ENCODE peak calls at places on chromosomes 2 and 18, in four cellular contexts. V, D, X and G are unnamed samples.
A peak's percentile ranks its signal among the peaks of the same experiment; 100 is the strongest.

GRCh38 chr18:323253-323622 is 55.4 kb upstream of the THOC1 start:
- DNase-seq in V (no peak), D (no peak), X (no peak), G (no peak)

GRCh38 chr2:113240150-113240914 is 38.4 kb downstream of the PAX8 start:
- DNase-seq in V (peak; percentile 88), D (peak; percentile 73), X (peak; percentile 67), G (peak; percentile 98)

GRCh38 chr2:65430515-65431416 is 1.6 kb downstream of the SPRED2 start:
- DNase-seq in V (peak; percentile 92), D (peak; percentile 52), X (peak; percentile 62), G (peak; percentile 76)

GRCh38 chr2:63692002-63692606 is 103.3 kb downstream of the MDH1 start:
- DNase-seq in V (no peak), D (peak; percentile 22), X (no peak), G (no peak)

GRCh38 chr2:9806298-9806610 is 37.0 kb upstream of the TAF1B start:
- DNase-seq in V (no peak), D (no peak), X (no peak), G (no peak)

GRCh38 chr18:3595282-3596273 is 145.6 kb downstream of the TGIF1 start:
- DNase-seq in V (no peak), D (peak; percentile 74), X (no peak), G (peak; percentile 76)

GRCh38 chr2:233375490-233376314 is 21.4 kb downstream of the DGKD start:
- DNase-seq in V (no peak), D (no peak), X (no peak), G (no peak)

GRCh38 chr2:54176577-54176976 is 61.2 kb downstream of the ACYP2 start:
- DNase-seq in V (no peak), D (peak; percentile 44), X (peak; percentile 50), G (peak; percentile 26)

GRCh38 chr2:44103643-44104038 is 65.0 kb upstream of the PPM1B start:
- DNase-seq in V (no peak), D (peak; percentile 20), X (no peak), G (no peak)

GRCh38 chr18:37698508-37699035 is 133.0 kb upstream of the CELF4 start:
- DNase-seq in V (no peak), D (no peak), X (no peak), G (no peak)

GRCh38 chr2:30979822-30980245 is 158.4 kb downstream of the GALNT14 start:
- DNase-seq in V (no peak), D (peak; percentile 45), X (no peak), G (peak; percentile 69)

GRCh38 chr18:2981212-2981728 is 31.7 kb downstream of the LPIN2 start:
- DNase-seq in V (no peak), D (no peak), X (no peak), G (no peak)

GRCh38 chr2:236653863-236654262 is 84.2 kb downstream of the ACKR3 start:
- DNase-seq in V (no peak), D (no peak), X (no peak), G (no peak)

GRCh38 chr2:3522851-3523481 is 3.6 kb upstream of the ADI1 start:
- DNase-seq in V (no peak), D (peak; percentile 74), X (no peak), G (peak; percentile 74)

GRCh38 chr2:241014224-241014623 is 15.8 kb downstream of the SNED1 start:
- DNase-seq in V (no peak), D (no peak), X (no peak), G (no peak)

GRCh38 chr2:223264541-223265171 is 212.7 kb downstream of the KCNE4 start:
- DNase-seq in V (no peak), D (no peak), X (no peak), G (no peak)

GRCh38 chr18:70431203-70431624 is 142.4 kb downstream of the SOCS6 start:
- DNase-seq in V (no peak), D (no peak), X (no peak), G (no peak)

GRCh38 chr2:159476329-159476728 is 140.0 kb downstream of the BAZ2B start:
- DNase-seq in V (no peak), D (no peak), X (no peak), G (no peak)

GRCh38 chr2:168490015-168490874 is 34.2 kb downstream of the CERS6 start:
- DNase-seq in V (no peak), D (no peak), X (no peak), G (no peak)

GRCh38 chr2:154203902-154204301 is 332.2 kb downstream of the GALNT13 start:
- DNase-seq in V (no peak), D (no peak), X (no peak), G (no peak)

GRCh38 chr2:41870948-41871522 is 176.8 kb upstream of the PKDCC start:
- DNase-seq in V (no peak), D (no peak), X (no peak), G (no peak)

GRCh38 chr2:216665240-216665639 is 30.1 kb downstream of the IGFBP5 start:
- DNase-seq in V (no peak), D (peak; percentile 74), X (peak; percentile 86), G (no peak)

GRCh38 chr2:128485761-128486639 is 167.3 kb upstream of the HS6ST1 start:
- DNase-seq in V (no peak), D (no peak), X (no peak), G (peak; percentile 20)

GRCh38 chr18:73617981-73618380 is 529.7 kb downstream of the FBXO15 start:
- DNase-seq in V (no peak), D (no peak), X (no peak), G (no peak)

GRCh38 chr2:101832114-101832513 is 134.6 kb downstream of the MAP4K4 start:
- DNase-seq in V (no peak), D (no peak), X (no peak), G (no peak)
- H3K36me3 ChIP-seq in V (peaks cover 94% of the 10 kb centered on the region), D (no peaks in the 10 kb centered on the region), X (no peaks in the 10 kb centered on the region), G (peaks cover 8% of the 10 kb centered on the region)

DNA sequence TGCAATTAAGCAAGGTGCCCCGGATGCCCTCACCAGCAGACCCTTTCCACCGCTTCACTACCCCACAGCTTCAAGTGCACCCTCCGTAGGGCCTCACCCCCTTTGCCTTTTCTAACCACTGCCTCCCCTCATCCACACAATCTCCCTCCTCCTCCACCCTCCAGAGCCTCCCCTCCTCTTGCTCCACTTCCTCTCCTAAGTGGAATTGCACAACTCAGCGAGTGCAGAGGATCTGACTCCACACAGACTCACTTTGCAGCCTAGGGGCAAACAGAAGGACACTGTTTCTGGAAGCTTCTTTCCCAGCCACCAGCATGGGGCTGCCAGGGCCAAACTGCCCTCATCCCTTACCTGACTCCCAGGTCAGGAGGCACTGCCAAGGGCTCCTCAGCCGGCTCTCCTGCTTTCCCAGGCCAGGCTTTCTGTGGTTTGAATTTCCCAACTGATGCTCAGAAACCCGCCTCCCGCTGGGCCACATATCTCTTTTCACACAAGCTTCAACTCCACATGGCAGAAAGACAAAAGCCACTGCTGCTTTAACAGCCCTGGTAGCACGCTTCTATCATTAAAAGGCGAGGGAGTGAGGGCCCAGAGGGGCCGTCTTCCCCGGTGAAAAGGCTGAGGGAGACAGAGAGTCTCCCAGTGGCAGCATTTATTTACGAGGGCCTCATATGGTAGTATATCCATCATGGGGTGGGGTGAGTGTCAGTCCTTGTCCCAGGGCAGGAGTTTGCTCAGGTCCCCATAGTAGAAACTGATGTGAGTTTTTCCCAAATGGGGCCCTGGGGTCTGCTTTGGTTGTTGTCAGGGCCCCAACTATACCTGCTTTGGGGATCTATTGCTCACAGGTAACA is 74.7 kb upstream of the MGAT4A start:
- DNase-seq in V (no peak), D (no peak), X (no peak), G (peak; percentile 36)
- TF ChIP-seq POLR2A in V (no peak), D (no peak), X (no peak), G (no peak)

DNA sequence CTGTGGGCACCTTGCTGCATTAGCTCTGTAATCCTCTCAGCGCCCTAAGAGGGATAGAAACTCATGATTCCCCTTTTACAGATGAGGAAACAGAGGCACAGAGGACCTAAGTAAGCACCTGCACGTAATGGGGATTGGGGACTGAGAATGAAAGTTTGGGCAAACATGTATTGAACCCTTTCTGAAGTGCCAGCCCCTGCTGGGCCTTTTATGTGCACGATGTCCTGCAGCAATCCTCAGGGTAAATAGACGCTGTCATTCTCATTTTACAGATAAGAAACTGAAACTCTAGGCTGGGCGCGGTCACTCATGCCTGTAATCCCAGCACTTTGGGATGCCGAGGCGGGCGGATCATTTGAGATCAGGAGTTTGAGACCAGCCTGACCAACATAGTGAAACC is 117.4 kb downstream of the STPG4 start:
- DNase-seq in V (no peak), D (no peak), X (no peak), G (no peak)
- H3K36me3 ChIP-seq in V (peaks cover 86% of the 10 kb centered on the region), D (no peaks in the 10 kb centered on the region), X (no peaks in the 10 kb centered on the region), G (no peaks in the 10 kb centered on the region)

GRCh38 chr18:76491801-76492668 is 3.0 kb downstream of the ZNF516 start:
- DNase-seq in V (peak; percentile 89), D (peak; percentile 50), X (no peak), G (peak; percentile 53)

GRCh38 chr18:76493213-76494107 is 1.6 kb downstream of the ZNF516 start:
- DNase-seq in V (no peak), D (peak; percentile 69), X (peak; percentile 57), G (peak; percentile 69)

GRCh38 chr18:76491436-76491800 is 3.6 kb downstream of the ZNF516 start:
- DNase-seq in V (peak; percentile 94), D (peak; percentile 84), X (peak; percentile 87), G (peak; percentile 66)

GRCh38 chr18:76494181-76494540 is 881 bp downstream of the ZNF516 start:
- DNase-seq in V (peak; percentile 88), D (peak; percentile 73), X (peak; percentile 74), G (peak; percentile 64)

DNA sequence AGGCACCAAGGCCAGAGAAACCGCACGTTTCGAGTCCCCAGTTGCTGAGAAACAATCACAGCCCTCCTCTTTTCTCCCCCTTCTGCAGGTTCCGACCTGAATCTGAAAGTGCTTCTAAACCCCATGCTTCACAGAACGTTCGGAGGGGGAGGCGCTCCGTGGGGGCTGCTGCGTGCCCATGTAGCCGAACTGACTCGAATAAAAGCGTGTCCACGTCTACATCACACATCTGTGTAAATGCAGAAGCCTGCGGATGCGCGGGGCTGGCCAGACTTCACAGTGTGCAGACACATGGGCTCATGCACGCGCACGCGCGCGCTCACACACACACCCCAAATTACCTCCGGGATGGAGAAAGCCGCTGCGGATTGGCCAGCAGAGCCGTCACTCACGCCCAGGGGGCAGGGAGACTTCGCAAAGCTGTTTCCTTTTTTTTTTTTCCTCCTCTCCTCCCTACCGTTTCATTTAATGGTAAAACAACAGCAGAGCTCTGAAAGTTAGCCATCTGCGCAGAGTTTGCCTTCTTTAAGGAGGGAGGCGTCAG is 2.3 kb downstream of the ZNF516 start:
- DNase-seq in V (peak; percentile 99), D (peak; percentile 100), X (peak; percentile 100), G (peak; percentile 98)
- TF ChIP-seq POLR2A in V (no peak), D (peak; percentile 55), X (peak; percentile 62), G (peak; percentile 75)

GRCh38 chr2:121418494-121419058 is 112.1 kb upstream of the RNU4ATAC start:
- DNase-seq in V (no peak), D (no peak), X (no peak), G (no peak)

GRCh38 chr2:121419081-121419699 is 111.5 kb upstream of the RNU4ATAC start:
- DNase-seq in V (no peak), D (no peak), X (no peak), G (no peak)

GRCh38 chr2:121415727-121416126 is 115.0 kb upstream of the RNU4ATAC start:
- DNase-seq in V (no peak), D (no peak), X (no peak), G (no peak)

GRCh38 chr2:121420486-121420885 is 110.2 kb upstream of the RNU4ATAC start:
- DNase-seq in V (no peak), D (no peak), X (no peak), G (no peak)

GRCh38 chr2:121417826-121418225 is 112.9 kb upstream of the RNU4ATAC start:
- DNase-seq in V (no peak), D (no peak), X (no peak), G (no peak)
- H3K36me3 ChIP-seq in V (peaks cover 100% of the 10 kb centered on the region), D (no peaks in the 10 kb centered on the region), X (no peaks in the 10 kb centered on the region), G (no peaks in the 10 kb centered on the region)